ENCODE peak calls at places on chromosomes 5 and 9, in four cellular contexts. R, N, Y and C are unnamed samples.

GRCh38 chr5:56003633-56004032 is 8.9 kb upstream of the IL6ST start:
- DNase-seq in R (no peak), N (no peak), Y (no peak), C (no peak)

GRCh38 chr9:22992781-22993180 is 546.2 kb downstream of the DMRTA1 start:
- DNase-seq in R (no peak), N (no peak), Y (no peak), C (no peak)

GRCh38 chr9:127683723-127684122 is 23.1 kb upstream of the CFAP157 start:
- DNase-seq in R (no peak), N (no peak), Y (peak), C (no peak)

GRCh38 chr5:125559296-125559695 is 812.9 kb upstream of the ZNF608 start:
- DNase-seq in R (no peak), N (no peak), Y (peak), C (no peak)

GRCh38 chr9:3018691-3019230 is 174.9 kb upstream of the PUM3 start:
- DNase-seq in R (peak), N (no peak), Y (no peak), C (no peak)

GRCh38 chr5:56059854-56060253 is 65.1 kb upstream of the IL6ST start:
- DNase-seq in R (no peak), N (no peak), Y (no peak), C (peak)

GRCh38 chr5:134020188-134020587 is 15.4 kb upstream of the VDAC1 start:
- DNase-seq in R (no peak), N (peak), Y (no peak), C (no peak)

GRCh38 chr9:120862452-120862851 is 14.5 kb downstream of the PHF19 start:
- DNase-seq in R (no peak), N (no peak), Y (no peak), C (no peak)

GRCh38 chr5:58064799-58065198 is 395.1 kb downstream of the PLK2 start:
- DNase-seq in R (no peak), N (no peak), Y (no peak), C (no peak)

GRCh38 chr5:34959323-34959722 is 30.0 kb downstream of the DNAJC21 start:
- DNase-seq in R (no peak), N (no peak), Y (peak), C (no peak)

GRCh38 chr9:27150758-27151431 is 41.9 kb downstream of the TEK start:
- DNase-seq in R (no peak), N (no peak), Y (no peak), C (no peak)

GRCh38 chr5:170631471-170632195 is 127.8 kb downstream of the KCNIP1 start:
- DNase-seq in R (peak), N (peak), Y (no peak), C (peak)

GRCh38 chr9:99906403-99907207 is at the start of gene STX17:
- DNase-seq in R (peak), N (peak), Y (peak), C (peak)

GRCh38 chr5:54018438-54018837 is 291.9 kb downstream of the ARL15 start:
- DNase-seq in R (no peak), N (no peak), Y (no peak), C (peak)

GRCh38 chr9:128055222-128056040 is 11.7 kb downstream of the NAIF1 start:
- DNase-seq in R (peak), N (no peak), Y (no peak), C (peak)

GRCh38 chr5:57470339-57470738 is 12.3 kb downstream of the ACTBL2 start:
- DNase-seq in R (no peak), N (no peak), Y (no peak), C (no peak)

GRCh38 chr5:53418844-53419243 is 61.6 kb upstream of the FST start:
- DNase-seq in R (no peak), N (no peak), Y (no peak), C (no peak)

GRCh38 chr5:159975462-159976019 is 33.4 kb upstream of the TTC1 start:
- DNase-seq in R (no peak), N (no peak), Y (peak), C (peak)

GRCh38 chr9:111891910-111892499 is 4.6 kb upstream of the UGCG start:
- DNase-seq in R (no peak), N (no peak), Y (peak), C (peak)